ENCODE peak calls at places on chromosomes 11 and 22, in nine cellular contexts. W is HepG2, E is HCT116, R is HL-60, V is Panc1, F is K562, X is A549, L is GM12878, N is SK-N-SH. U is an unnamed sample.

GRCh38 chr11:117809236-117810055 is 12.4 kb upstream of the DSCAML1 start:
- DNase-seq in L (no peak), X (peak), E (peak), V (no peak), R (peak), W (no peak), F (peak), N (peak), U (peak)

GRCh38 chr11:76184551-76184993 is 21.7 kb downstream of the WNT11 start:
- DNase-seq in V (no peak), W (no peak), R (no peak), N (peak), E (no peak), F (peak), L (no peak), X (no peak), U (no peak)

GRCh38 chr11:76830639-76831312 is 29.9 kb upstream of the ACER3 start:
- DNase-seq in V (no peak), L (no peak), X (no peak), W (no peak), R (no peak), N (peak), E (no peak), F (no peak), U (no peak)

GRCh38 chr22:29804985-29805384 is 33.1 kb downstream of the ASCC2 start:
- DNase-seq in N (no peak), L (no peak), W (no peak), R (no peak), E (no peak), X (no peak), F (no peak), V (no peak), U (no peak)

GRCh38 chr11:69156673-69157155 is 979 bp downstream of the SMIM38 start:
- DNase-seq in W (peak), E (no peak), L (no peak), N (no peak), F (peak), V (no peak), X (no peak), R (no peak), U (no peak)

GRCh38 chr11:26231252-26231661 is 100.7 kb upstream of the ANO3 start:
- DNase-seq in F (no peak), X (no peak), E (no peak), R (no peak), V (no peak), W (no peak), L (no peak), N (no peak), U (no peak)

GRCh38 chr11:85137597-85137996 is 489.5 kb downstream of the DLG2 start:
- DNase-seq in V (no peak), E (no peak), N (no peak), L (no peak), R (no peak), W (no peak), F (no peak), X (no peak), U (no peak)

GRCh38 chr11:131099746-131100145 is 183.5 kb upstream of the SNX19 start:
- DNase-seq in F (no peak), L (no peak), W (peak), V (no peak), E (no peak), X (no peak), N (no peak), R (no peak), U (no peak)

GRCh38 chr11:103773059-103773458 is 263.4 kb upstream of the DDI1 start:
- DNase-seq in L (no peak), W (no peak), N (no peak), V (no peak), R (no peak), E (no peak), X (no peak), F (no peak), U (no peak)

GRCh38 chr11:36216061-36216615 is 73.1 kb downstream of the COMMD9 start:
- DNase-seq in L (no peak), F (no peak), R (no peak), W (no peak), X (no peak), V (no peak), N (no peak), E (no peak), U (no peak)

GRCh38 chr22:26553056-26553752 is 36.7 kb downstream of the TPST2 start:
- DNase-seq in N (peak), V (no peak), E (no peak), L (no peak), W (no peak), X (peak), R (no peak), F (no peak), U (no peak)

GRCh38 chr11:128302425-128303186 is 284.8 kb downstream of the ETS1 start:
- DNase-seq in L (peak), F (no peak), W (no peak), X (no peak), V (no peak), E (no peak), R (no peak), N (peak), U (no peak)

GRCh38 chr11:69877235-69877634 is 58.0 kb upstream of the FGF3 start:
- DNase-seq in X (no peak), E (no peak), F (no peak), V (no peak), W (no peak), L (no peak), R (no peak), N (no peak), U (no peak)

GRCh38 chr11:109859325-109859724 is 233.9 kb upstream of the ZC3H12C start:
- DNase-seq in N (no peak), W (peak), E (peak), R (no peak), V (no peak), L (no peak), F (no peak), X (no peak), U (no peak)

GRCh38 chr11:60942970-60943565 is 8.9 kb downstream of the SLC15A3 start:
- DNase-seq in F (no peak), N (no peak), L (no peak), E (no peak), W (no peak), V (no peak), X (no peak), R (no peak), U (no peak)

GRCh38 chr11:118003456-118003855 is 17.3 kb downstream of the IL10RA start:
- DNase-seq in V (no peak), L (no peak), W (no peak), N (no peak), E (no peak), X (no peak), R (no peak), F (no peak), U (no peak)

GRCh38 chr11:111001986-111002616 is 243.4 kb upstream of the POU2AF2 start:
- DNase-seq in E (no peak), N (no peak), F (no peak), R (no peak), W (no peak), V (no peak), X (no peak), L (no peak), U (no peak)

GRCh38 chr11:69950120-69950519 is 128.0 kb upstream of the ANO1 start:
- DNase-seq in X (peak), L (no peak), N (peak), F (peak), R (no peak), E (peak), V (no peak), W (peak), U (peak)

GRCh38 chr11:73404048-73404447 is 27.8 kb downstream of the RELT start:
- DNase-seq in R (peak), F (peak), L (no peak), W (peak), V (no peak), N (peak), X (peak), E (peak), U (peak)

GRCh38 chr22:47772864-47773263 is 1010.4 kb downstream of the TBC1D22A start:
- DNase-seq in E (no peak), N (no peak), X (no peak), F (no peak), L (no peak), W (no peak), R (no peak), V (no peak), U (no peak)

GRCh38 chr11:117443269-117444186 is 115.9 kb downstream of the CEP164 start:
- DNase-seq in E (no peak), V (no peak), N (peak), L (no peak), F (peak), W (peak), R (peak), X (peak), U (peak)

GRCh38 chr11:115784796-115785521 is 280.7 kb upstream of the CADM1 start:
- DNase-seq in R (no peak), W (no peak), X (no peak), L (no peak), V (no peak), N (peak), E (no peak), F (no peak), U (no peak)

GRCh38 chr11:58394195-58394594 is 12.5 kb downstream of the OR5B3 start:
- DNase-seq in R (no peak), L (no peak), X (no peak), E (no peak), F (no peak), W (peak), N (no peak), V (no peak), U (no peak)

GRCh38 chr11:72278911-72279310 is 34.9 kb upstream of the PHOX2A start:
- DNase-seq in L (no peak), X (no peak), E (peak), V (no peak), W (no peak), R (no peak), F (no peak), N (no peak), U (no peak)

GRCh38 chr22:49969751-49970527 is 9.4 kb downstream of the PIM3 start:
- DNase-seq in X (no peak), E (no peak), R (no peak), W (no peak), V (no peak), N (peak), L (no peak), F (no peak), U (no peak)

GRCh38 chr22:48884292-48884691 is 943.4 kb downstream of the BRD1 start:
- DNase-seq in R (no peak), X (no peak), V (no peak), N (no peak), F (no peak), L (no peak), E (no peak), W (no peak), U (no peak)

GRCh38 chr11:3853935-3854659 is 1.4 kb upstream of the STIM1 start:
- DNase-seq in W (no peak), N (no peak), L (peak), F (no peak), X (no peak), E (no peak), R (peak), V (no peak), U (no peak)

GRCh38 chr11:78432058-78432515 is 14.5 kb upstream of the GAB2 start:
- DNase-seq in X (no peak), R (no peak), N (no peak), W (no peak), F (no peak), E (no peak), V (no peak), L (no peak), U (peak)

GRCh38 chr22:47294571-47294970 is 532.1 kb downstream of the TBC1D22A start:
- DNase-seq in E (no peak), N (no peak), F (no peak), X (no peak), L (no peak), R (no peak), V (no peak), W (no peak), U (no peak)

GRCh38 chr22:20615021-20615420 is 107.6 kb downstream of the MED15 start:
- DNase-seq in F (no peak), X (no peak), N (no peak), L (no peak), E (no peak), V (no peak), R (no peak), W (no peak), U (no peak)

GRCh38 chr11:70604630-70605520 is 206.5 kb downstream of the CTTN start:
- DNase-seq in V (no peak), X (no peak), R (no peak), F (no peak), N (no peak), E (no peak), W (no peak), L (no peak), U (no peak)

GRCh38 chr11:70089631-70090030 is 11.5 kb downstream of the ANO1 start:
- DNase-seq in X (no peak), E (no peak), R (no peak), L (no peak), N (no peak), V (no peak), F (no peak), W (no peak), U (no peak)

GRCh38 chr22:49749885-49750510 is 77.7 kb downstream of the BRD1 start:
- DNase-seq in L (no peak), F (peak), R (no peak), W (no peak), V (no peak), N (peak), X (no peak), E (no peak), U (no peak)

GRCh38 chr22:24230911-24231656 is 13.8 kb downstream of the GGT5 start:
- DNase-seq in L (no peak), N (peak), E (no peak), W (no peak), R (peak), V (no peak), X (no peak), F (peak), U (peak)

GRCh38 chr11:12581923-12582322 is 92.3 kb upstream of the TEAD1 start:
- DNase-seq in V (no peak), E (peak), N (no peak), W (no peak), X (peak), L (no peak), F (peak), R (no peak), U (no peak)

DNA sequence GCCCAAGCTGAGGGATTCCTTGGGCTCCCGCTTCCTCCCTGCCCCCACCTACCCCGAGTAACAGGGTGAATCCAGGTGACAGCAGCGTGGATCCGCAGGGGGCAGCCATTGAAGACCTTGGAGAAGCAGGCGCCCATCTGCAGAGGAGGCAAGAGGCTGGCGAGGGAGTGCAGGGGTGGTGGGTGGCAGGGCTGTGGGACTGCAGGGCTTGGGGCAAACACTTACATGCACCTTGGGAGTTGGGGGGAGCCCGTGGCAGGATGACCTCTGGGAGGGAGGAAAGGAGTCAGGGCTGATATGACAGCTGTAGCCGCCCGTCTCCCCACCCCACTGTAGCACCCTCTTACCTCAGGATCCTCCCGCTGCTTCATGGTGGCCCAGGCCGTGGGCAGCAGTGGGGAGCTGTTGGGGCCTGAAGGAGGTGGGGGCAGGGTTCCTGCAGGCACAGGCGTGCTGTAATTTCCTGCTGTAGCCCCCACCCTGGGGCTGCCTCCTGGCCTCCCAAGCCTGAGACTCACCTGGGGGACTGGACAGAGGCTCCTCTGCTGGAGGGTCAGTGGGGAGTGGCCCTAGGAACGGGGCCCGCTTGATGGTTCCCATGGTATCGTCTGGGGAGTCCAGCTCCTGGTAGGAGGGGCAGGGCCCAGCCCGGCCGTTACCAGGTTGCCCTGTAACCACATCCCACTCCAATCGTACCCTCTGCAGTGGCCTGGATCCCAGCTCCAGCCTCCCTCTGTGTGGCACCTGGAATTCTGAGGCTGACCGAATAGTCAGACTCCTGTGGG is 6.1 kb downstream of the MAP4K2 start:
- DNase-seq in R (no peak), V (no peak), X (no peak), L (no peak), F (no peak), E (no peak), W (no peak), N (no peak), U (no peak)
- TF ChIP-seq REST in R (no peak), V (no peak), X (no peak), L (no peak), F (no peak), E (no peak), W (no peak), N (no peak), U (no peak)

DNA sequence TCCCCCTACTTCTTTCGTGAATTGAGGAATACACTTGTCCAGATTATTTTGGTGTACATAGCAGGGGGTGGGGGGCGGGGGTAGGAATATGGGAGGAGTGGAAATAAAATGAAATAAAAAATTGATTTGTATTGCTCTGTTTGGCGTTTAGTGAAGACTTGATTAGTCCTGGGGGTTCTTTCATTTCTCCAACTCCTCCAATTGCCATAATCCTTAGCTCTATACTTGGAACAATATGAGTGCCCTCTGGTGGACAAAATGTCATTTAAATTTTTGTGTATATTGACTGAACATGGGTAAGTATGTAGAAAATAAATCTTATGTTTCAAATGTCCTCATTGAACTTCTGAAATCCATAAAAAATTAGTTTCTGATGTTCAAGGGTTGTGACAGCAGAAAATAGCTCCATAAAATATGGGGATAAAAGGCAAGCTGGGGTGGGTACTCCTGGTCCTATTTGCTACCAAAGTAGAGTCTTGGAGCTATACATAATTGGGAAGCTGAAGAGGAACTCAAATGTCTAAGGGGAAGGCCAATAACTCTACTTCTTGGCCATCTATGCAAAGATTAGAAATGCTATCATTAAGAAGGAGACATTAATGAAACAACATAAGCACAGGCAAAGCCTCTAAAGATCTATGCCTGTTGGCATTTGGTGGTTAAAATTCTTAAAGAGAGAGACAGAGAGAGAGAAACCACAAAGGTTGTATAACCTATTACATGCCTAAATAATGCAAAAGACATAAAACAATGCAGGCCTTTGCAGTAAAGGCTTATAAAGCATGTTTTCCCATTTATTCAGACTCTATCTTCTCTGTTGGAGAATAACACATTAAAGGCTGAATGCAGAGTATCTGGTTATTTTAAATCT is 421.6 kb downstream of the METTL15 start:
- DNase-seq in W (peak), N (peak), X (no peak), V (no peak), L (no peak), R (peak), F (peak), E (peak), U (peak)
- TF ChIP-seq REST in W (no peak), N (no peak), X (no peak), V (no peak), L (no peak), R (no peak), F (no peak), E (no peak), U (no peak)

GRCh38 chr11:100639140-100639539 is 47.9 kb upstream of the ARHGAP42 start:
- DNase-seq in X (no peak), L (no peak), E (no peak), F (no peak), V (no peak), R (no peak), W (no peak), N (no peak), U (no peak)
- TF ChIP-seq REST in X (no peak), L (no peak), E (no peak), F (no peak), V (no peak), R (no peak), W (no peak), N (no peak), U (no peak)

GRCh38 chr22:17162731-17163130 is 3.7 kb upstream of the HDHD5 start:
- DNase-seq in X (no peak), E (no peak), V (no peak), F (no peak), L (no peak), R (no peak), N (no peak), W (no peak), U (no peak)

GRCh38 chr22:17161991-17162390 is 2.9 kb upstream of the HDHD5 start:
- DNase-seq in R (no peak), F (no peak), V (no peak), W (no peak), X (no peak), E (no peak), N (no peak), L (no peak), U (no peak)

GRCh38 chr22:17159504-17159951 is 451 bp upstream of the HDHD5 start:
- DNase-seq in N (no peak), F (no peak), E (peak), X (peak), R (peak), W (no peak), V (no peak), L (no peak), U (peak)

GRCh38 chr22:17167486-17167885 is 8.4 kb upstream of the HDHD5 start:
- DNase-seq in F (no peak), R (no peak), W (no peak), X (no peak), N (no peak), L (no peak), E (no peak), V (no peak), U (no peak)

GRCh38 chr22:17164392-17165024 is 5.4 kb upstream of the HDHD5 start:
- DNase-seq in X (peak), W (no peak), V (no peak), L (no peak), F (no peak), E (peak), N (peak), R (no peak), U (peak)
- TF ChIP-seq REST in X (no peak), W (no peak), V (no peak), L (no peak), F (no peak), E (no peak), N (no peak), R (no peak), U (no peak)

DNA sequence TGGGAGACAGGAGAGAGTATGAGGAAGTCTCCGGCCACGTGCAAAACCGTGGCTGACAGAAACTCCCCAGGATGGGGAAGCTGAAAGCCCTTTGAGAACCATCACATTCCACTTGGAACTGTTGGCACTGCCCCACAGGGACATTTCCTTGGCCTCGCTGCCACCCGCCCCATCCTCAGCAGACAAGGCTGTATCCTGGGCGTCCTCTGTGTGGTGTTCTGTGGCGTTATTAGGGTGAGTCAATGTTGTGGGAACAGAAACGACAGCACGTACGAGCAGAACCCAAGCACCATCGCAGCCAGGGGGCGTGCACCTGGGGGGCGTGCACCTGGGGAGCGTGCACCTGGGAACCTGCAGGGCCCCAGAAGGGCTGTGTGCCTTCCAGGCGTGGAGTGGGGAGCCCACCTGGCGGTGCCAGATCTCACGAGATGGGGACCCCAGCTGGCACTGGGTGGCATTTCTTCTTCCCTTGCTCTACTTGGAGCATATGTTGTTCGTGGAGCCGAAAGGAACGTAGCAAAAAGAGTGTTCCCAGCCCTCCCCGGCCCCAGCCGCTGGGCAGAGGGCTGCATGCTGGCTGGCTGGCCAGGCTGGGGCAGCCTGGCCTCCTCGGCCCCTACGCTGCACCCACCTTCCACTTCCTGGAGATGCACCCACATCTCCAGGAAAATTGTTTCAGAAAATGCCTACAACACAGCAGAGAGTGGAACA is 35.4 kb downstream of the NFAM1 start:
- DNase-seq in V (no peak), E (peak), L (no peak), N (no peak), F (no peak), R (peak), X (no peak), W (no peak), U (peak)
- TF ChIP-seq REST in V (no peak), E (no peak), L (no peak), N (no peak), F (no peak), R (no peak), X (no peak), W (no peak), U (no peak)

U was measured in GM23338.